ENCODE peak calls at places on chromosome 13, in four cellular contexts. One of them, this sample, is unnamed. For H3K4me1 and H3K9me3, the result is how much of the 10 kb centered on the place peaks cover.

GRCh38 chr13:29254971-29255370 is 340.5 kb downstream of the SLC7A1 start:
- DNase-seq in tibial artery: no peak
- DNase-seq in OCI-LY7: no peak
- DNase-seq in tibial nerve: no peak
- DNase-seq in this sample: no peak

GRCh38 chr13:78753457-78753856 is 94.5 kb upstream of the OBI1 start:
- DNase-seq in OCI-LY7: no peak
- DNase-seq in tibial nerve: no peak
- DNase-seq in tibial artery: no peak
- DNase-seq in this sample: no peak

GRCh38 chr13:29743229-29743786 is 107.1 kb downstream of the UBL3 start:
- DNase-seq in tibial nerve: peak
- DNase-seq in tibial artery: peak
- DNase-seq in OCI-LY7: no peak
- DNase-seq in this sample: no peak

GRCh38 chr13:102913924-102914628 is 68.2 kb downstream of the ERCC5 start:
- DNase-seq in tibial nerve: no peak
- DNase-seq in tibial artery: no peak
- DNase-seq in OCI-LY7: no peak
- DNase-seq in this sample: no peak

GRCh38 chr13:37316935-37317334 is 211.5 kb upstream of the CSNK1A1L start:
- DNase-seq in tibial nerve: no peak
- DNase-seq in OCI-LY7: no peak
- DNase-seq in tibial artery: no peak
- DNase-seq in this sample: no peak

GRCh38 chr13:52371736-52372247 is 34.2 kb downstream of the THSD1 start:
- DNase-seq in tibial artery: no peak
- DNase-seq in tibial nerve: no peak
- DNase-seq in OCI-LY7: no peak
- DNase-seq in this sample: no peak

GRCh38 chr13:99916366-99917103 is 55.0 kb downstream of the ZIC5 start:
- DNase-seq in OCI-LY7: peak
- DNase-seq in tibial nerve: no peak
- DNase-seq in tibial artery: no peak
- DNase-seq in this sample: no peak

GRCh38 chr13:105008606-105009005 is 1526.9 kb downstream of the EFNB2 start:
- DNase-seq in tibial nerve: no peak
- DNase-seq in tibial artery: no peak
- DNase-seq in OCI-LY7: no peak
- DNase-seq in this sample: no peak

GRCh38 chr13:40271931-40272775 is 394.3 kb downstream of the FOXO1 start:
- DNase-seq in OCI-LY7: no peak
- DNase-seq in tibial artery: peak
- DNase-seq in tibial nerve: peak
- DNase-seq in this sample: no peak

GRCh38 chr13:60111726-60112125 is 52.0 kb downstream of the DIAPH3 start:
- DNase-seq in OCI-LY7: no peak
- DNase-seq in tibial nerve: no peak
- DNase-seq in tibial artery: no peak
- DNase-seq in this sample: no peak

GRCh38 chr13:50244913-50245574 is 229.8 kb downstream of the KCNRG start:
- DNase-seq in OCI-LY7: peak
- DNase-seq in tibial artery: no peak
- DNase-seq in tibial nerve: no peak
- DNase-seq in this sample: no peak

GRCh38 chr13:64471916-64472315 is 2758.2 kb downstream of the PCDH9 start:
- DNase-seq in OCI-LY7: no peak
- DNase-seq in tibial nerve: no peak
- DNase-seq in tibial artery: no peak
- DNase-seq in this sample: no peak

GRCh38 chr13:90547272-90547790 is 800.2 kb upstream of the MIR17HG start:
- DNase-seq in OCI-LY7: peak
- DNase-seq in tibial nerve: no peak
- DNase-seq in tibial artery: no peak
- DNase-seq in this sample: no peak

GRCh38 chr13:90551253-90551652 is 796.2 kb upstream of the MIR17HG start:
- DNase-seq in OCI-LY7: no peak
- DNase-seq in tibial nerve: no peak
- DNase-seq in tibial artery: no peak
- DNase-seq in this sample: no peak

GRCh38 chr13:90553167-90553566 is 794.3 kb upstream of the MIR17HG start:
- DNase-seq in OCI-LY7: no peak
- DNase-seq in tibial nerve: no peak
- DNase-seq in tibial artery: no peak
- DNase-seq in this sample: no peak

DNA sequence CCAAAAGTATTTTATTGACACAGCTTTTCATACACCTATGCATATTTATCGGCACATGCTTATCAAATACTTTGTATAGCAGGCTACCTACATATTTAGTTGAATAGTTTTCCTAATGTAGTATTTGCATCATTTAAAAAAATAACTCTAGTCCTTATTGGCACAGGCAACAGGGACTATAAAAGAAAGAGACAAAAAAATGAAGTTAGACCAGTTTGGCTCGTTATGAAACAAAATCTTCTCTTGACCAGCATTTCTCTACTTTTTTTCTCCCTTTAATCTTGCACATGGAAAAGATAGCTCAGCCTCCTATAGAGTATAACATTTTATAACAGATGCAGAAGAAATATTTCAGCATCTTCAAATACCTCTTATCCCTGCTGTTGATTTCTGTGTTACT is 794.8 kb upstream of the MIR17HG start:
- DNase-seq in OCI-LY7: no peak
- DNase-seq in tibial artery: no peak
- DNase-seq in tibial nerve: no peak
- DNase-seq in this sample: no peak
- H3K4me1 ChIP-seq in OCI-LY7: under half
- H3K4me1 ChIP-seq in tibial artery: under half
- H3K4me1 ChIP-seq in tibial nerve: under half
- H3K4me1 ChIP-seq in this sample: under half

DNA sequence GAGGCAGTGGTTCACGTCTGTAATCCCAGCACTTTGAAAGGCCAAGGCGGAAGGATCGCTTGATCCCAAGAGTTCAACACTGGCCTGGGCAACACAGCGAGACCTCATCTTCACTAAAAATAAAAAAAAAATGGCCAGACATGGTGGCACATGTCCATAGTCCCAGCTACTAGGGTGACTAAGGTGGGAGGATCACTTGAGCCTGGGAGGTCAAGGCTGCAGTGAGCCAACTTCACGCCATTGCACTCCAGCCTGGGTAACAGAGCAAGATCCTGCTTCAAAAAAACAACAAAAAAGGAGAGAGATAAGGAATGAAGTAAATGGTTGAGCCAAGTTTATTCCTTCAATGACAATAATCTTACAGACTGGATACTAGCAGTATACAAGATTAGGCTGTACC is 21.3 kb downstream of the TBC1D4 start:
- DNase-seq in tibial nerve: no peak
- DNase-seq in tibial artery: no peak
- DNase-seq in OCI-LY7: no peak
- DNase-seq in this sample: no peak
- H3K27ac ChIP-seq in tibial nerve: no peak
- H3K27ac ChIP-seq in tibial artery: no peak
- H3K27ac ChIP-seq in OCI-LY7: no peak
- H3K27ac ChIP-seq in this sample: no peak

GRCh38 chr13:19058566-19058965 is 123.1 kb downstream of the TUBA3C start:
- DNase-seq in tibial artery: no peak
- DNase-seq in OCI-LY7: no peak
- DNase-seq in tibial nerve: no peak
- DNase-seq in this sample: no peak

GRCh38 chr13:19056355-19056880 is 125.2 kb downstream of the TUBA3C start:
- DNase-seq in OCI-LY7: no peak
- DNase-seq in tibial nerve: no peak
- DNase-seq in tibial artery: no peak
- DNase-seq in this sample: no peak

GRCh38 chr13:19055611-19056010 is 126.0 kb downstream of the TUBA3C start:
- DNase-seq in OCI-LY7: no peak
- DNase-seq in tibial artery: no peak
- DNase-seq in tibial nerve: no peak
- DNase-seq in this sample: no peak

GRCh38 chr13:19057588-19058340 is 123.9 kb downstream of the TUBA3C start:
- DNase-seq in tibial artery: no peak
- DNase-seq in tibial nerve: no peak
- DNase-seq in OCI-LY7: no peak
- DNase-seq in this sample: no peak

GRCh38 chr13:19056984-19057490 is 124.6 kb downstream of the TUBA3C start:
- DNase-seq in OCI-LY7: no peak
- DNase-seq in tibial nerve: no peak
- DNase-seq in tibial artery: no peak
- DNase-seq in this sample: no peak
- H3K9me3 ChIP-seq in OCI-LY7: under half
- H3K9me3 ChIP-seq in tibial nerve: under half
- H3K9me3 ChIP-seq in tibial artery: under half
- H3K9me3 ChIP-seq in this sample: under half

GRCh38 chr13:114106991-114107685 is 25.3 kb downstream of the RASA3 start:
- DNase-seq in tibial artery: peak
- DNase-seq in OCI-LY7: no peak
- DNase-seq in tibial nerve: peak
- DNase-seq in this sample: no peak
- H3K4me1 ChIP-seq in tibial artery: under half
- H3K4me1 ChIP-seq in OCI-LY7: under half
- H3K4me1 ChIP-seq in tibial nerve: half or more
- H3K4me1 ChIP-seq in this sample: under half

DNA sequence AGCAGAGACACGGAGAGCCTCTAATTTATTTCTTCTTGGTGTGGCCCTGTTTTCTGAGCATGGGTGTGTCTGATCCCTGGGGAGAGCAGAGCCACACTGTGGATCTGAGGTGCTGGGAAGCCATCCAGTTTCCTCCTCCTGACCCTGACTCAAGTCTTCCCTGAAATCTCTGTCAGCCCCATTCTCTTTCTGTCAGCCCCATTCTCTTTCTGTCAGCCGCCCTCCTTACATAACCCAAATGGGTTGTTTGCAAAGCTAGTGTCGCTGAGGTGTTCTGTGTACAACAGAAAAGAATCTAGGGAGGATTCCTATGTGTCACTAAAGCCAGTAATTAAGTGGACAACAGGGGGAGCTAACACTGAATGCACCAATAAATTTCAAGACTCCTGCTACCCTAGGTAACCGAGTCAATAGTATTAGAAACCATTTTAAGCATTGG is 50.2 kb downstream of the LRCH1 start:
- DNase-seq in tibial nerve: no peak
- DNase-seq in tibial artery: no peak
- DNase-seq in OCI-LY7: peak
- DNase-seq in this sample: no peak
- H3K27ac ChIP-seq in tibial nerve: no peak
- H3K27ac ChIP-seq in tibial artery: no peak
- H3K27ac ChIP-seq in OCI-LY7: peak
- H3K27ac ChIP-seq in this sample: no peak

DNA sequence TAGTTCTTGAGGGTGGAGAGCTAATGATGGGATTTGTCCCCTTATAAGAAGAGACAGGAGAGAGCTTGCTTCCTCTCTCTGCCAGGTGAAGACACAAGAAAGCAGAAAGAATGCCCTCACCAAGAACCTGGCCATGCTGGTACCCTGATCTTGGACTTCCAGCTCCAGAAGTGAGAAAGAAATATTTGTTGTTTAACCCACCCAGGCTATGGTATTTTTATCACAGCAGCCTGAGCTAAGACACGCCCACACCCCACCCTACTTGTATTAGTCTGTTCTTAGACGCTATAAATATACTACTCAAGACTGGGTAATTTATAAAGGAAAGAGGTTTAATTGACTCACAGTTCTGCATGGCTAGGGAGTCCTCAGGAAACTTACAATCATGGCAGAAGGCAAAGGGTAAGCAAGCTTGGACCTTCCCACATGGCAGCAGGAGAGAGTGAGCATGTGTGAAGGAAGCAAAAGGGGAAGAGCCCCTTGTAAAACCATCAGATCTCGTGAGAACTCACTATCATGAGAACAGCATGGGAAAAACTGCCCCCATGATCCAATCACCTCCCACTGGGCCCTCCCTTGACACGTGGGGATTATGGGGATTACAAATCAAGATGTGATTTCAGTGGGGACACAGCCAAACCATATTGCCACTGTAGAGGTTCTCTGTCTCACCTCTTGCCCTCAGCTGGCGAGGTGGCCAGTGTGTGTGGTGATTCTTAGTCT is 57.4 kb upstream of the RCBTB2 start:
- DNase-seq in OCI-LY7: no peak
- DNase-seq in tibial artery: no peak
- DNase-seq in tibial nerve: no peak
- DNase-seq in this sample: no peak
- H3K9me3 ChIP-seq in OCI-LY7: under half
- H3K9me3 ChIP-seq in tibial artery: under half
- H3K9me3 ChIP-seq in tibial nerve: under half
- H3K9me3 ChIP-seq in this sample: under half

GRCh38 chr13:114116734-114117133 is 15.7 kb downstream of the RASA3 start:
- DNase-seq in tibial nerve: no peak
- DNase-seq in tibial artery: peak
- DNase-seq in OCI-LY7: no peak
- DNase-seq in this sample: no peak

GRCh38 chr13:114120486-114121430 is 11.7 kb downstream of the RASA3 start:
- DNase-seq in tibial artery: no peak
- DNase-seq in OCI-LY7: no peak
- DNase-seq in tibial nerve: no peak
- DNase-seq in this sample: no peak

GRCh38 chr13:114118763-114119123 is 13.7 kb downstream of the RASA3 start:
- DNase-seq in tibial nerve: no peak
- DNase-seq in tibial artery: no peak
- DNase-seq in OCI-LY7: no peak
- DNase-seq in this sample: no peak

GRCh38 chr13:114118086-114118762 is 14.2 kb downstream of the RASA3 start:
- DNase-seq in tibial artery: no peak
- DNase-seq in OCI-LY7: no peak
- DNase-seq in tibial nerve: no peak
- DNase-seq in this sample: no peak

DNA sequence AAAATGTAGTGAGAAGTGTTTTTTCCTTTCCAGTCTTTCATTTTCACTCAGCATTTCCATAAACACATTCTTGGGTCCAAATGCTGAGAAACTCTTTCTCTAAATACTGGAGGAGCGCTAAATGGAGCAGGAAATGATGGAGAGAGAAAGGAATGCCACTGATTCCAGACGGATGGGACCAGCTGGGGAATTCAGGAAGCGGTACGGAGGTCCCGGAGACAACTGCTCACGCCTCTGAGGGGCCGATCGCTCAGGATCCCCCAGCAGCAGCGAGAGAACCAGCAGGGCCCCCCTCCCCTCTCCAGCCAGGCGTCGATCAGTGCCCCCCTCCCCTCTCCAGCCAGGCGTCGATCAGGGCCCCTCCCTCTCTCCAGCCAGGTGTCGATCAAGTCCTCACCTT is 13.2 kb downstream of the RASA3 start:
- DNase-seq in OCI-LY7: no peak
- DNase-seq in tibial nerve: no peak
- DNase-seq in tibial artery: no peak
- DNase-seq in this sample: no peak
- H3K4me1 ChIP-seq in OCI-LY7: under half
- H3K4me1 ChIP-seq in tibial nerve: half or more
- H3K4me1 ChIP-seq in tibial artery: under half
- H3K4me1 ChIP-seq in this sample: under half

GRCh38 chr13:32252812-32253440 is 62.2 kb downstream of the ZAR1L start:
- DNase-seq in OCI-LY7: no peak
- DNase-seq in tibial nerve: no peak
- DNase-seq in tibial artery: no peak
- DNase-seq in this sample: no peak
- H3K27ac ChIP-seq in OCI-LY7: no peak
- H3K27ac ChIP-seq in tibial nerve: peak
- H3K27ac ChIP-seq in tibial artery: peak
- H3K27ac ChIP-seq in this sample: no peak

This sample was measured in iPS DF 6.9.